ENCODE peak calls at places on chromosomes 4 and X, in six cellular contexts. One of them, this sample, is unnamed.

GRCh38 chr4:139961344-139961948 is 192.5 kb downstream of the MAML3 start:
- DNase-seq in ovary: no peak
- DNase-seq in cardiac muscle cell: no peak
- DNase-seq in endothelial cell of umbilical vein: no peak
- DNase-seq in heart left ventricle: no peak
- DNase-seq in foreskin fibroblast: no peak
- DNase-seq in this sample: no peak

GRCh38 chr4:158786155-158786581 is 17.3 kb downstream of the FNIP2 start:
- DNase-seq in heart left ventricle: no peak
- DNase-seq in ovary: no peak
- DNase-seq in endothelial cell of umbilical vein: peak
- DNase-seq in foreskin fibroblast: no peak
- DNase-seq in cardiac muscle cell: no peak
- DNase-seq in this sample: no peak

GRCh38 chrX:17984415-17984814 is 123.3 kb upstream of the RAI2 start:
- DNase-seq in foreskin fibroblast: no peak
- DNase-seq in heart left ventricle: no peak
- DNase-seq in ovary: no peak
- DNase-seq in cardiac muscle cell: no peak
- DNase-seq in endothelial cell of umbilical vein: no peak
- DNase-seq in this sample: no peak

GRCh38 chr4:8009710-8010534 is 70.3 kb upstream of the AFAP1 start:
- DNase-seq in ovary: no peak
- DNase-seq in heart left ventricle: no peak
- DNase-seq in endothelial cell of umbilical vein: no peak
- DNase-seq in foreskin fibroblast: no peak
- DNase-seq in cardiac muscle cell: no peak
- DNase-seq in this sample: no peak

GRCh38 chrX:134026732-134027311 is 41.4 kb upstream of the GPC3 start:
- DNase-seq in heart left ventricle: peak
- DNase-seq in foreskin fibroblast: peak
- DNase-seq in ovary: peak
- DNase-seq in endothelial cell of umbilical vein: peak
- DNase-seq in cardiac muscle cell: peak
- DNase-seq in this sample: no peak

GRCh38 chrX:155747520-155747919 is 133.6 kb upstream of the VAMP7 start:
- DNase-seq in endothelial cell of umbilical vein: peak
- DNase-seq in cardiac muscle cell: no peak
- DNase-seq in ovary: no peak
- DNase-seq in foreskin fibroblast: peak
- DNase-seq in heart left ventricle: peak
- DNase-seq in this sample: no peak

GRCh38 chrX:55907968-55908607 is 190.5 kb downstream of the RRAGB start:
- DNase-seq in heart left ventricle: peak
- DNase-seq in ovary: peak
- DNase-seq in foreskin fibroblast: peak
- DNase-seq in endothelial cell of umbilical vein: peak
- DNase-seq in cardiac muscle cell: peak
- DNase-seq in this sample: no peak

GRCh38 chr4:173091362-173091761 is 77.2 kb upstream of the GALNT7 start:
- DNase-seq in heart left ventricle: no peak
- DNase-seq in foreskin fibroblast: no peak
- DNase-seq in cardiac muscle cell: no peak
- DNase-seq in endothelial cell of umbilical vein: peak
- DNase-seq in ovary: no peak
- DNase-seq in this sample: no peak

GRCh38 chr4:109729155-109729562 is 711 bp downstream of the PLA2G12A start:
- DNase-seq in cardiac muscle cell: peak
- DNase-seq in heart left ventricle: no peak
- DNase-seq in foreskin fibroblast: peak
- DNase-seq in endothelial cell of umbilical vein: peak
- DNase-seq in ovary: no peak
- DNase-seq in this sample: no peak

GRCh38 chrX:153770606-153771175 is 6.6 kb downstream of the PLXNB3 start:
- DNase-seq in foreskin fibroblast: no peak
- DNase-seq in endothelial cell of umbilical vein: no peak
- DNase-seq in ovary: no peak
- DNase-seq in cardiac muscle cell: no peak
- DNase-seq in heart left ventricle: no peak
- DNase-seq in this sample: no peak

GRCh38 chrX:118528089-118528753 is 32.6 kb downstream of the DOCK11 start:
- DNase-seq in cardiac muscle cell: no peak
- DNase-seq in heart left ventricle: no peak
- DNase-seq in foreskin fibroblast: no peak
- DNase-seq in ovary: no peak
- DNase-seq in endothelial cell of umbilical vein: no peak
- DNase-seq in this sample: no peak

GRCh38 chr4:127709456-127709855 is 20.7 kb upstream of the SLC25A31 start:
- DNase-seq in endothelial cell of umbilical vein: no peak
- DNase-seq in ovary: no peak
- DNase-seq in cardiac muscle cell: no peak
- DNase-seq in heart left ventricle: no peak
- DNase-seq in foreskin fibroblast: no peak
- DNase-seq in this sample: no peak

GRCh38 chr4:97923096-97923495 is 220.2 kb downstream of the STPG2 start:
- DNase-seq in cardiac muscle cell: no peak
- DNase-seq in heart left ventricle: no peak
- DNase-seq in foreskin fibroblast: no peak
- DNase-seq in endothelial cell of umbilical vein: no peak
- DNase-seq in ovary: no peak
- DNase-seq in this sample: no peak

GRCh38 chrX:130654409-130654970 is 248.5 kb downstream of the ENOX2 start:
- DNase-seq in ovary: no peak
- DNase-seq in heart left ventricle: no peak
- DNase-seq in cardiac muscle cell: no peak
- DNase-seq in endothelial cell of umbilical vein: no peak
- DNase-seq in foreskin fibroblast: peak
- DNase-seq in this sample: peak

GRCh38 chrX:153970398-153971123 is 1.1 kb downstream of the HCFC1 start:
- DNase-seq in endothelial cell of umbilical vein: no peak
- DNase-seq in cardiac muscle cell: peak
- DNase-seq in ovary: peak
- DNase-seq in foreskin fibroblast: peak
- DNase-seq in heart left ventricle: peak
- DNase-seq in this sample: peak

GRCh38 chr4:98682719-98683118 is 24.3 kb upstream of the TSPAN5 start:
- DNase-seq in cardiac muscle cell: peak
- DNase-seq in heart left ventricle: no peak
- DNase-seq in endothelial cell of umbilical vein: peak
- DNase-seq in foreskin fibroblast: peak
- DNase-seq in ovary: no peak
- DNase-seq in this sample: no peak

GRCh38 chr4:1204828-1205591 is 32.6 kb upstream of the SPON2 start:
- DNase-seq in foreskin fibroblast: peak
- DNase-seq in ovary: peak
- DNase-seq in heart left ventricle: peak
- DNase-seq in cardiac muscle cell: no peak
- DNase-seq in endothelial cell of umbilical vein: no peak
- DNase-seq in this sample: no peak

GRCh38 chr4:74933562-74934015 is 673 bp downstream of the PARM1 start:
- DNase-seq in cardiac muscle cell: peak
- DNase-seq in heart left ventricle: peak
- DNase-seq in foreskin fibroblast: peak
- DNase-seq in ovary: no peak
- DNase-seq in endothelial cell of umbilical vein: peak
- DNase-seq in this sample: no peak

GRCh38 chrX:134684956-134685355 is 26.7 kb upstream of the PLAC1 start:
- DNase-seq in foreskin fibroblast: no peak
- DNase-seq in cardiac muscle cell: no peak
- DNase-seq in ovary: no peak
- DNase-seq in endothelial cell of umbilical vein: no peak
- DNase-seq in heart left ventricle: no peak
- DNase-seq in this sample: no peak

GRCh38 chrX:48045410-48046311 is 25.8 kb downstream of the ZNF630 start:
- DNase-seq in foreskin fibroblast: peak
- DNase-seq in ovary: peak
- DNase-seq in cardiac muscle cell: no peak
- DNase-seq in heart left ventricle: peak
- DNase-seq in endothelial cell of umbilical vein: peak
- DNase-seq in this sample: no peak

GRCh38 chr4:163167333-163167626 is 590 bp upstream of the NAF1 start:
- DNase-seq in foreskin fibroblast: no peak
- DNase-seq in ovary: no peak
- DNase-seq in heart left ventricle: no peak
- DNase-seq in endothelial cell of umbilical vein: peak
- DNase-seq in cardiac muscle cell: no peak
- DNase-seq in this sample: no peak

GRCh38 chrX:2828404-2829065 is at the start of gene GYG2:
- DNase-seq in cardiac muscle cell: peak
- DNase-seq in heart left ventricle: no peak
- DNase-seq in endothelial cell of umbilical vein: no peak
- DNase-seq in foreskin fibroblast: peak
- DNase-seq in ovary: peak
- DNase-seq in this sample: no peak

GRCh38 chrX:9434151-9434550 is 30.7 kb upstream of the TBL1X start:
- DNase-seq in endothelial cell of umbilical vein: no peak
- DNase-seq in foreskin fibroblast: no peak
- DNase-seq in heart left ventricle: no peak
- DNase-seq in cardiac muscle cell: no peak
- DNase-seq in ovary: no peak
- DNase-seq in this sample: no peak

GRCh38 chr4:186857793-186858192 is 134.1 kb upstream of the FAT1 start:
- DNase-seq in heart left ventricle: no peak
- DNase-seq in endothelial cell of umbilical vein: no peak
- DNase-seq in ovary: no peak
- DNase-seq in cardiac muscle cell: no peak
- DNase-seq in foreskin fibroblast: no peak
- DNase-seq in this sample: no peak

GRCh38 chrX:53813663-53814440 is 127.3 kb upstream of the HUWE1 start:
- DNase-seq in heart left ventricle: no peak
- DNase-seq in foreskin fibroblast: no peak
- DNase-seq in cardiac muscle cell: no peak
- DNase-seq in ovary: no peak
- DNase-seq in endothelial cell of umbilical vein: no peak
- DNase-seq in this sample: no peak

GRCh38 chr4:8774071-8774470 is 97.6 kb downstream of the HMX1 start:
- DNase-seq in foreskin fibroblast: no peak
- DNase-seq in cardiac muscle cell: no peak
- DNase-seq in heart left ventricle: no peak
- DNase-seq in ovary: no peak
- DNase-seq in endothelial cell of umbilical vein: no peak
- DNase-seq in this sample: no peak

GRCh38 chr4:38449506-38450174 is 214.4 kb upstream of the KLF3 start:
- DNase-seq in endothelial cell of umbilical vein: no peak
- DNase-seq in foreskin fibroblast: peak
- DNase-seq in cardiac muscle cell: no peak
- DNase-seq in heart left ventricle: no peak
- DNase-seq in ovary: no peak
- DNase-seq in this sample: peak

GRCh38 chr4:17236686-17237085 is 275.2 kb downstream of the QDPR start:
- DNase-seq in heart left ventricle: no peak
- DNase-seq in endothelial cell of umbilical vein: no peak
- DNase-seq in foreskin fibroblast: peak
- DNase-seq in cardiac muscle cell: no peak
- DNase-seq in ovary: no peak
- DNase-seq in this sample: peak
- H3K4me3 ChIP-seq in heart left ventricle: no peak
- H3K4me3 ChIP-seq in endothelial cell of umbilical vein: no peak
- H3K4me3 ChIP-seq in foreskin fibroblast: no peak
- H3K4me3 ChIP-seq in cardiac muscle cell: no peak
- H3K4me3 ChIP-seq in ovary: no peak
- H3K4me3 ChIP-seq in this sample: no peak

GRCh38 chr4:75990129-75990528 is 616 bp downstream of the SDAD1 start:
- DNase-seq in ovary: no peak
- DNase-seq in endothelial cell of umbilical vein: peak
- DNase-seq in heart left ventricle: no peak
- DNase-seq in cardiac muscle cell: no peak
- DNase-seq in foreskin fibroblast: peak
- DNase-seq in this sample: no peak

GRCh38 chr4:75997946-75998345 is 7.2 kb upstream of the SDAD1 start:
- DNase-seq in foreskin fibroblast: no peak
- DNase-seq in cardiac muscle cell: no peak
- DNase-seq in endothelial cell of umbilical vein: no peak
- DNase-seq in ovary: no peak
- DNase-seq in heart left ventricle: no peak
- DNase-seq in this sample: no peak

GRCh38 chr4:75992462-75992861 is 1.7 kb upstream of the SDAD1 start:
- DNase-seq in cardiac muscle cell: no peak
- DNase-seq in foreskin fibroblast: no peak
- DNase-seq in endothelial cell of umbilical vein: no peak
- DNase-seq in ovary: no peak
- DNase-seq in heart left ventricle: no peak
- DNase-seq in this sample: no peak

GRCh38 chr4:75995727-75996126 is 5.0 kb upstream of the SDAD1 start:
- DNase-seq in cardiac muscle cell: peak
- DNase-seq in foreskin fibroblast: peak
- DNase-seq in ovary: no peak
- DNase-seq in heart left ventricle: no peak
- DNase-seq in endothelial cell of umbilical vein: peak
- DNase-seq in this sample: no peak
- TF ChIP-seq CTCF in cardiac muscle cell: peak
- TF ChIP-seq CTCF in foreskin fibroblast: peak
- TF ChIP-seq CTCF in ovary: peak
- TF ChIP-seq CTCF in heart left ventricle: peak
- TF ChIP-seq CTCF in endothelial cell of umbilical vein: peak
- TF ChIP-seq CTCF in this sample: peak

GRCh38 chr4:181475781-181476180 is 767.4 kb upstream of the TENM3 start:
- DNase-seq in ovary: no peak
- DNase-seq in cardiac muscle cell: peak
- DNase-seq in heart left ventricle: no peak
- DNase-seq in foreskin fibroblast: no peak
- DNase-seq in endothelial cell of umbilical vein: no peak
- DNase-seq in this sample: no peak
- H3K4me3 ChIP-seq in ovary: no peak
- H3K4me3 ChIP-seq in cardiac muscle cell: no peak
- H3K4me3 ChIP-seq in heart left ventricle: peak
- H3K4me3 ChIP-seq in foreskin fibroblast: no peak
- H3K4me3 ChIP-seq in endothelial cell of umbilical vein: no peak
- H3K4me3 ChIP-seq in this sample: no peak

GRCh38 chr4:15001248-15001824 is 945 bp upstream of the CPEB2 start:
- DNase-seq in heart left ventricle: peak
- DNase-seq in endothelial cell of umbilical vein: peak
- DNase-seq in foreskin fibroblast: peak
- DNase-seq in cardiac muscle cell: peak
- DNase-seq in ovary: peak
- DNase-seq in this sample: peak
- TF ChIP-seq CTCF in heart left ventricle: no peak
- TF ChIP-seq CTCF in endothelial cell of umbilical vein: no peak
- TF ChIP-seq CTCF in foreskin fibroblast: no peak
- TF ChIP-seq CTCF in cardiac muscle cell: peak
- TF ChIP-seq CTCF in ovary: no peak
- TF ChIP-seq CTCF in this sample: no peak

GRCh38 chr4:99893029-99893428 is 1.2 kb downstream of the LAMTOR3 start:
- DNase-seq in endothelial cell of umbilical vein: no peak
- DNase-seq in ovary: no peak
- DNase-seq in foreskin fibroblast: no peak
- DNase-seq in cardiac muscle cell: no peak
- DNase-seq in heart left ventricle: no peak
- DNase-seq in this sample: no peak

GRCh38 chr4:99893991-99894981 is at the start of gene LAMTOR3:
- DNase-seq in heart left ventricle: peak
- DNase-seq in ovary: peak
- DNase-seq in cardiac muscle cell: peak
- DNase-seq in endothelial cell of umbilical vein: peak
- DNase-seq in foreskin fibroblast: peak
- DNase-seq in this sample: peak

DNA sequence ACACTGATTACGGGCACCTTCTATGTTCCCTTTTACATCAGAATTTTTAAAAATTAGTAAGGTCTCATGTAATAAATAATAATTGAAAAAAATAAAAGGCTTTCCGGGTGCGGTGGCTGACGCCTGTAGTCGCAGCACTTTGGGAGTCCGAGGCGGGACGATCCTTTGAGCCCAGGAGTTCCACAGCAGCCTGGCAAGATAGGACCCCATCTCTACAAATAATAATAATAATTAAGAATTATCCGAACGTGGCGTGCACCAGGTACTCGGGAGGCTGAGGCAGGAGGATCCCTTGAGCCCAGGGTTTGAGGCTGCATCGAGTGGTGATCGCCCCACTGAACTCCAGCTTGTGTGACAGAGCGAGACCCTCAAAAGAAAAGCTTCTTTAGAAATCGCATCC is 771 bp upstream of the LAMTOR3 start:
- DNase-seq in cardiac muscle cell: no peak
- DNase-seq in foreskin fibroblast: no peak
- DNase-seq in endothelial cell of umbilical vein: no peak
- DNase-seq in ovary: peak
- DNase-seq in heart left ventricle: no peak
- DNase-seq in this sample: no peak
- H3K4me3 ChIP-seq in cardiac muscle cell: peak
- H3K4me3 ChIP-seq in foreskin fibroblast: peak
- H3K4me3 ChIP-seq in endothelial cell of umbilical vein: peak
- H3K4me3 ChIP-seq in ovary: peak
- H3K4me3 ChIP-seq in heart left ventricle: peak
- H3K4me3 ChIP-seq in this sample: peak